ENCODE peak calls at places on chromosomes 16 and 17, in six cellular contexts. E is activated CD4-positive, CD25-positive, alpha-beta regulatory T cell; L is aorta; Y is Peyer's patch; R is suprapubic skin; O is stimulated activated CD8-positive, alpha-beta memory T cell treated with anti-CD3 and anti-CD28 coated beads, Interleukin-4, amount 100 ng/mL, for 24 hours. N is an unnamed sample.

GRCh38 chr17:28057731-28058246 is 15.3 kb downstream of the NLK start:
- DNase-seq in E (no peak), L (no peak), Y (no peak), R (no peak), O (no peak), N (no peak)

GRCh38 chr17:13510062-13510461 is 91.7 kb downstream of the HS3ST3A1 start:
- DNase-seq in E (no peak), L (no peak), Y (no peak), R (no peak), O (no peak), N (no peak)

GRCh38 chr16:19123535-19124178 is 9.9 kb downstream of the ITPRIPL2 start:
- DNase-seq in E (no peak), L (no peak), Y (peak), R (no peak), O (no peak), N (no peak)

GRCh38 chr17:2364132-2365116 is 27.1 kb downstream of the SGSM2 start:
- DNase-seq in E (no peak), L (peak), Y (no peak), R (no peak), O (no peak), N (no peak)

GRCh38 chr17:81153340-81153803 is 11.9 kb upstream of the PVALEF start:
- DNase-seq in E (no peak), L (no peak), Y (peak), R (no peak), O (no peak), N (no peak)

GRCh38 chr16:68372381-68372720 is 61.5 kb downstream of the PRMT7 start:
- DNase-seq in E (no peak), L (peak), Y (no peak), R (no peak), O (no peak), N (no peak)

GRCh38 chr17:6569391-6570302 is 13.3 kb upstream of the PITPNM3 start:
- DNase-seq in E (no peak), L (no peak), Y (no peak), R (peak), O (no peak), N (no peak)

GRCh38 chr17:66549731-66550207 is 247.4 kb downstream of the PRKCA start:
- DNase-seq in E (no peak), L (no peak), Y (no peak), R (no peak), O (no peak), N (no peak)

GRCh38 chr17:3683054-3683511 is 12.9 kb downstream of the P2RX5 start:
- DNase-seq in E (peak), L (no peak), Y (peak), R (no peak), O (peak), N (no peak)

GRCh38 chr16:5459863-5460262 is 362.3 kb upstream of the EEF2KMT start:
- DNase-seq in E (no peak), L (no peak), Y (no peak), R (no peak), O (no peak), N (no peak)

GRCh38 chr16:66616592-66616991 is 12.1 kb downstream of the CMTM3 start:
- DNase-seq in E (no peak), L (no peak), Y (no peak), R (no peak), O (no peak), N (no peak)

GRCh38 chr16:57383276-57384247 is 11.3 kb downstream of the CX3CL1 start:
- DNase-seq in E (no peak), L (no peak), Y (no peak), R (no peak), O (no peak), N (no peak)

GRCh38 chr17:4940625-4941021 is 555 bp downstream of the RNF167 start:
- DNase-seq in E (peak), L (no peak), Y (peak), R (no peak), O (no peak), N (no peak)

GRCh38 chr16:73949574-73950348 is 346.9 kb upstream of the PSMD7 start:
- DNase-seq in E (no peak), L (no peak), Y (no peak), R (no peak), O (no peak), N (no peak)

GRCh38 chr17:58666858-58667267 is 25.0 kb downstream of the TEX14 start:
- DNase-seq in E (no peak), L (peak), Y (peak), R (peak), O (peak), N (peak)

GRCh38 chr16:2043296-2043979 is 4.2 kb downstream of the NTHL1 start:
- DNase-seq in E (no peak), L (no peak), Y (no peak), R (peak), O (no peak), N (no peak)

GRCh38 chr17:64413505-64413904 is 22.8 kb upstream of the PECAM1 start:
- DNase-seq in E (no peak), L (no peak), Y (peak), R (no peak), O (no peak), N (no peak)

GRCh38 chr17:81481011-81481799 is 31.4 kb downstream of the ACTG1 start:
- DNase-seq in E (no peak), L (peak), Y (peak), R (peak), O (peak), N (no peak)

GRCh38 chr17:68101992-68102758 is 66.6 kb downstream of the KPNA2 start:
- DNase-seq in E (no peak), L (no peak), Y (peak), R (no peak), O (peak), N (no peak)

GRCh38 chr17:10557422-10557821 is 8.0 kb upstream of the MYH2 start:
- DNase-seq in E (no peak), L (no peak), Y (no peak), R (no peak), O (no peak), N (no peak)

GRCh38 chr16:80058236-80058635 is 457.7 kb upstream of the MAF start:
- DNase-seq in E (no peak), L (peak), Y (no peak), R (peak), O (no peak), N (no peak)

N was measured in coronary artery.